ENCODE peak calls at places on chromosomes 1 and 21, in seven cellular contexts. T is K562, H is H1, I is A549, E is HCT116, U is GM12878, F is HepG2. B is an unnamed sample.

GRCh38 chr1:244341455-244342450 is 110.0 kb downstream of the ADSS2 start:
- DNase-seq in U (no peak), E (no peak), F (peak; percentile 47), H (peak; percentile 66), T (peak; percentile 78), I (peak; percentile 73), B (no peak)

GRCh38 chr21:35529141-35529863 is 480.2 kb upstream of the RUNX1 start:
- DNase-seq in T (no peak), I (no peak), U (no peak), E (no peak), F (no peak), H (no peak), B (peak; percentile 72)

GRCh38 chr21:31284797-31285397 is 59.2 kb downstream of the TIAM1 start:
- DNase-seq in T (no peak), U (no peak), H (no peak), I (no peak), F (no peak), E (peak; percentile 58), B (peak; percentile 37)

GRCh38 chr1:26941311-26941710 is 19.0 kb downstream of the KDF1 start:
- DNase-seq in T (no peak), H (no peak), E (no peak), I (no peak), U (no peak), F (no peak), B (no peak)

GRCh38 chr1:167076136-167076710 is 14.0 kb downstream of the GPA33 start:
- DNase-seq in T (no peak), I (no peak), E (no peak), U (no peak), F (no peak), H (no peak), B (no peak)

GRCh38 chr1:70142120-70142519 is 63.3 kb downstream of the LRRC40 start:
- DNase-seq in I (no peak), E (no peak), F (no peak), T (peak; percentile 9), U (no peak), H (no peak), B (peak; percentile 45)

GRCh38 chr1:115796897-115797296 is 28.4 kb upstream of the CASQ2 start:
- DNase-seq in I (no peak), T (no peak), F (no peak), U (no peak), H (no peak), E (no peak), B (no peak)

GRCh38 chr1:87673748-87674147 is 345.1 kb downstream of the LMO4 start:
- DNase-seq in E (no peak), I (no peak), F (no peak), H (no peak), T (no peak), U (no peak), B (no peak)

GRCh38 chr1:61139324-61140055 is 57.1 kb downstream of the NFIA start:
- DNase-seq in E (no peak), H (no peak), T (no peak), U (no peak), I (peak; percentile 64), F (peak; percentile 29), B (peak; percentile 20)

GRCh38 chr1:205339717-205340116 is 17.0 kb downstream of the KLHDC8A start:
- DNase-seq in T (no peak), F (no peak), E (no peak), H (no peak), I (no peak), U (no peak), B (no peak)

GRCh38 chr1:239856067-239856466 is 235.6 kb upstream of the FMN2 start:
- DNase-seq in I (no peak), E (no peak), U (no peak), H (no peak), T (no peak), F (no peak), B (no peak)

GRCh38 chr1:26833432-26834405 is 7.2 kb downstream of the ZDHHC18 start:
- DNase-seq in I (no peak), E (no peak), F (no peak), U (peak; percentile 88), T (no peak), H (no peak), B (no peak)

GRCh38 chr1:30700528-30701265 is 22.7 kb downstream of the MATN1 start:
- DNase-seq in U (no peak), H (no peak), I (no peak), T (peak; percentile 55), F (no peak), E (no peak), B (peak; percentile 76)

GRCh38 chr1:154485106-154485505 is 16.9 kb upstream of the TDRD10 start:
- DNase-seq in T (no peak), U (no peak), I (no peak), F (no peak), H (no peak), E (no peak), B (no peak)

GRCh38 chr1:212467843-212468482 is 35.2 kb downstream of the NENF start:
- DNase-seq in U (no peak), T (peak; percentile 34), H (no peak), E (no peak), F (no peak), I (peak; percentile 23), B (no peak)

GRCh38 chr21:31772674-31773555 is 41.0 kb upstream of the SCAF4 start:
- DNase-seq in F (no peak), E (no peak), T (no peak), I (no peak), H (no peak), U (peak; percentile 63), B (no peak)

GRCh38 chr1:24609949-24610517 is 33.1 kb upstream of the SRRM1 start:
- DNase-seq in T (no peak), F (no peak), U (no peak), I (no peak), E (no peak), H (no peak), B (no peak)

GRCh38 chr1:200429221-200429751 is 19.4 kb upstream of the ZNF281 start:
- DNase-seq in I (peak; percentile 64), T (peak; percentile 55), F (peak; percentile 60), E (no peak), U (no peak), H (no peak), B (peak; percentile 62)

GRCh38 chr21:28752131-28752530 is 240.5 kb downstream of the LTN1 start:
- DNase-seq in H (no peak), T (no peak), U (no peak), F (peak; percentile 13), I (no peak), E (no peak), B (no peak)

GRCh38 chr1:58573705-58574591 is 3.1 kb downstream of the TACSTD2 start:
- DNase-seq in U (peak; percentile 93), F (peak; percentile 24), E (no peak), T (no peak), H (no peak), I (no peak), B (no peak)

GRCh38 chr1:50308883-50309282 is 114.4 kb downstream of the DMRTA2 start:
- DNase-seq in U (no peak), E (no peak), I (peak; percentile 5), T (peak; percentile 66), F (peak; percentile 26), H (peak; percentile 31), B (peak; percentile 17)

GRCh38 chr1:39645411-39646043 is 6.1 kb upstream of the HEYL start:
- DNase-seq in T (no peak), F (no peak), U (no peak), I (no peak), H (no peak), E (no peak), B (no peak)
- TF ChIP-seq CEBPB in T (no peak), F (no peak), U (no peak), I (no peak), H (no peak), E (no peak), B (no peak)

DNA sequence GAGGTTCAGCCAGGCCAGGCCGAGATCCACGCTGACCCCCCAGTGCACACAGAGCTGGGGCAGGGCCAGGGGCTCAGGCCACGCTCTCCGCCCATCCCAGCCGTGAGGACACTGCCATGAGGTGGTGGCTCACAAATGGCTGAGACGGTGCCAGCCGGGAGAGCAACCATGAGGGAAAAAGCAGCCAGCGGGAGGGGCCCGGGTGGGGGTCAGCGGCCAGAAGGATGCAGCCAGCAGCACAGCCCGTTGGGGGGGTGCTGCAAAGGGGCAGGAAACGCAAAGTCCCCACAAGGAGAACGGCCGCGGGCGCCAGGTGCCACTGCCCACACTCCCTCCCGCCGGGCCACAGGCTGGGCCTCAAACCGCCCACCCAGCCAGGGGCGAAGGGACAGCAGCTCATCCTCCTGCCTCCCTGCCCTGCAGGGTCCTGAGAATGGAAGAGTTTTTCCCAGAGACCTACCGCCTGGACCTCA is 8.3 kb downstream of the TTLL10 start:
- DNase-seq in F (no peak), T (no peak), E (no peak), H (no peak), I (no peak), U (no peak), B (no peak)
- TF ChIP-seq CEBPB in F (no peak), T (no peak), E (no peak), H (no peak), I (no peak), U (no peak), B (no peak)

GRCh38 chr1:161731241-161731640 is 9.9 kb downstream of the FCRLB start:
- DNase-seq in T (no peak), E (no peak), I (no peak), H (no peak), F (no peak), U (no peak), B (no peak)

GRCh38 chr1:161732319-161732718 is 11.0 kb downstream of the FCRLB start:
- DNase-seq in U (no peak), H (no peak), T (no peak), F (no peak), E (no peak), I (no peak), B (no peak)

GRCh38 chr1:161736332-161736969 is 13.1 kb upstream of the DUSP12 start:
- DNase-seq in T (no peak), I (peak; percentile 29), E (no peak), H (no peak), U (no peak), F (no peak), B (peak; percentile 69)

GRCh38 chr1:161735837-161736236 is 13.7 kb upstream of the DUSP12 start:
- DNase-seq in U (no peak), E (no peak), I (no peak), T (no peak), F (no peak), H (no peak), B (no peak)

DNA sequence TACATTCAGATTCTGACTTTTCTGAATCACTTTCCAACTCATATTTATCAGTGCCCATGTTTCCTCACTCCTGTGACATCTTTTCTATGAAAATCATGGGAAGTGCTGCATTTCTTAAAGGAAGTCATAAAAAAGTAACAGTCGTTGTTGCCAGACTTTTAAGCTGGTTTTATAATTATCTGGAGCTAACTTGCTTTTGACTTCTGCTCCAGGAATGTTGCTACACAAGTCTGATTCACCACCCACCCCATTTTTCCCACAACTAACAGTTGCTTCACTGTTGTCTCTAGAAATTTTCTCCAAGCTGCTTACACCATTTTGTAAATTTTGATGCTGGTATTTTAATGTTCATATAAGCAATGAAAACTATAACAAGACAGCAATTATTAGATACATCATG is 12.2 kb downstream of the FCRLB start:
- DNase-seq in T (no peak), I (peak; percentile 24), H (no peak), E (no peak), U (no peak), F (no peak), B (peak; percentile 93)
- TF ChIP-seq CEBPB in T (no peak), I (no peak), H (no peak), E (peak; percentile 84), U (no peak), F (no peak), B (peak; percentile 96)

GRCh38 chr1:49163041-49163440 is 386.4 kb upstream of the BEND5 start:
- DNase-seq in H (no peak), E (no peak), U (no peak), F (no peak), T (no peak), I (no peak), B (no peak)
- TF ChIP-seq CEBPB in H (no peak), E (no peak), U (no peak), F (no peak), T (no peak), I (no peak), B (no peak)